ENCODE peak calls at places on chromosomes 1 and 21, in ten cellular contexts. M, G, Q, D, Y, S, N, H, X and L are unnamed samples.

GRCh38 chr1:51664412-51665240 is 47.7 kb downstream of the OSBPL9 start:
- DNase-seq in M (peak; percentile 57), G (no peak), Q (peak; percentile 63), D (no peak), Y (no peak), S (no peak), N (no peak), H (no peak), X (no peak), L (peak; percentile 25)

GRCh38 chr21:45294509-45295291 is 7.0 kb upstream of the POFUT2 start:
- DNase-seq in M (peak; percentile 95), G (peak; percentile 98), Q (peak; percentile 100), D (no peak), Y (no peak), S (peak; percentile 54), N (peak; percentile 83), H (peak; percentile 90), X (peak; percentile 53), L (peak; percentile 99)

GRCh38 chr1:89611721-89612120 is 21.2 kb upstream of the LRRC8C start:
- DNase-seq in M (no peak), G (no peak), Q (no peak), D (no peak), Y (no peak), S (no peak), N (no peak), H (no peak), X (no peak), L (no peak)

GRCh38 chr1:35524106-35524505 is 33.1 kb downstream of the KIAA0319L start:
- DNase-seq in M (no peak), G (no peak), Q (no peak), D (no peak), Y (no peak), S (no peak), N (no peak), H (no peak), X (no peak), L (no peak)

GRCh38 chr1:152112101-152112884 is 3.0 kb downstream of the TCHH start:
- DNase-seq in M (peak; percentile 40), G (no peak), Q (peak; percentile 8), D (no peak), Y (peak; percentile 5), S (no peak), N (no peak), H (no peak), X (no peak), L (peak; percentile 18)

GRCh38 chr1:10911274-10912166 is 100.9 kb upstream of the TARDBP start:
- DNase-seq in M (no peak), G (no peak), Q (no peak), D (no peak), Y (no peak), S (no peak), N (no peak), H (no peak), X (no peak), L (no peak)

GRCh38 chr1:43505077-43505780 is 25.5 kb upstream of the PTPRF start:
- DNase-seq in M (no peak), G (no peak), Q (no peak), D (no peak), Y (no peak), S (no peak), N (no peak), H (peak; percentile 6), X (no peak), L (no peak)

GRCh38 chr1:47692196-47692595 is 254.4 kb downstream of the FOXD2 start:
- DNase-seq in M (no peak), G (no peak), Q (no peak), D (no peak), Y (no peak), S (no peak), N (peak; percentile 31), H (peak; percentile 7), X (no peak), L (no peak)

GRCh38 chr1:110155878-110156522 is 5.7 kb downstream of the SLC6A17 start:
- DNase-seq in M (peak; percentile 55), G (peak; percentile 65), Q (peak; percentile 61), D (no peak), Y (peak; percentile 85), S (peak; percentile 69), N (no peak), H (peak; percentile 56), X (no peak), L (peak; percentile 74)

GRCh38 chr1:27968692-27969091 is 8.9 kb downstream of the XKR8 start:
- DNase-seq in M (peak; percentile 96), G (no peak), Q (peak; percentile 84), D (peak; percentile 75), Y (no peak), S (no peak), N (no peak), H (no peak), X (peak; percentile 13), L (peak; percentile 70)

GRCh38 chr1:202967684-202968281 is 726 bp upstream of the CYB5R1 start:
- DNase-seq in M (no peak), G (no peak), Q (peak; percentile 10), D (no peak), Y (peak; percentile 39), S (no peak), N (no peak), H (no peak), X (no peak), L (no peak)

GRCh38 chr1:180176965-180177364 is 22.3 kb downstream of the QSOX1 start:
- DNase-seq in M (no peak), G (no peak), Q (no peak), D (no peak), Y (no peak), S (no peak), N (peak; percentile 8), H (no peak), X (no peak), L (no peak)

GRCh38 chr1:158969855-158970254 is 38.5 kb downstream of the PYHIN1 start:
- DNase-seq in M (no peak), G (no peak), Q (no peak), D (no peak), Y (no peak), S (no peak), N (no peak), H (no peak), X (no peak), L (no peak)

GRCh38 chr1:35573198-35573775 is at the start of gene TFAP2E:
- DNase-seq in M (no peak), G (no peak), Q (peak; percentile 46), D (peak; percentile 38), Y (peak; percentile 73), S (no peak), N (peak; percentile 65), H (no peak), X (no peak), L (peak; percentile 27)

GRCh38 chr21:35603471-35603870 is 456.9 kb downstream of the SETD4 start:
- DNase-seq in M (no peak), G (no peak), Q (no peak), D (no peak), Y (no peak), S (no peak), N (no peak), H (no peak), X (no peak), L (no peak)

GRCh38 chr1:225655509-225656258 is 2.8 kb upstream of the ENAH start:
- DNase-seq in M (peak; percentile 99), G (peak; percentile 76), Q (peak; percentile 98), D (peak; percentile 88), Y (peak; percentile 4), S (no peak), N (no peak), H (peak; percentile 49), X (peak; percentile 38), L (peak; percentile 98)

GRCh38 chr1:198007011-198007410 is 89.8 kb downstream of the LHX9 start:
- DNase-seq in M (no peak), G (no peak), Q (no peak), D (no peak), Y (no peak), S (no peak), N (no peak), H (no peak), X (no peak), L (no peak)

GRCh38 chr1:147078606-147079399 is 93.5 kb downstream of the PRKAB2 start:
- DNase-seq in M (no peak), G (no peak), Q (no peak), D (no peak), Y (no peak), S (no peak), N (no peak), H (no peak), X (no peak), L (no peak)

GRCh38 chr1:147076442-147076841 is 95.8 kb downstream of the PRKAB2 start:
- DNase-seq in M (no peak), G (no peak), Q (no peak), D (no peak), Y (no peak), S (no peak), N (no peak), H (no peak), X (no peak), L (no peak)

GRCh38 chr1:147077936-147078605 is 94.2 kb downstream of the PRKAB2 start:
- DNase-seq in M (no peak), G (no peak), Q (no peak), D (no peak), Y (no peak), S (no peak), N (no peak), H (no peak), X (no peak), L (no peak)

GRCh38 chr1:147077081-147077480 is 95.2 kb downstream of the PRKAB2 start:
- DNase-seq in M (no peak), G (no peak), Q (no peak), D (no peak), Y (no peak), S (no peak), N (no peak), H (no peak), X (no peak), L (no peak)

GRCh38 chr1:147077523-147077922 is 94.7 kb downstream of the PRKAB2 start:
- DNase-seq in M (no peak), G (no peak), Q (no peak), D (no peak), Y (no peak), S (no peak), N (no peak), H (no peak), X (no peak), L (no peak)
- H3K4me3 ChIP-seq in M (no peak overlapping the region), G (no peak overlapping the region), Q (no peak overlapping the region), D (no peak overlapping the region), Y (no peak overlapping the region), S (no peak overlapping the region), N (peak overlapping the region; percentile 4), H (no peak overlapping the region), X (no peak overlapping the region), L (no peak overlapping the region)

GRCh38 chr1:210416049-210416448 is 87.3 kb downstream of the HHAT start:
- DNase-seq in M (no peak), G (no peak), Q (no peak), D (no peak), Y (no peak), S (no peak), N (no peak), H (no peak), X (no peak), L (no peak)
- TF ChIP-seq CTCF in M (peak; percentile 12), G (no peak), Q (no peak), D (no peak), Y (peak; percentile 16), S (no peak), N (no peak), H (no peak), X (no peak), L (no peak)

GRCh38 chr1:154973344-154974085 is 966 bp upstream of the CKS1B start:
- DNase-seq in M (peak; percentile 98), G (peak; percentile 98), Q (peak; percentile 98), D (peak; percentile 97), Y (peak; percentile 97), S (peak; percentile 99), N (peak; percentile 100), H (peak; percentile 96), X (peak; percentile 92), L (peak; percentile 98)
- H3K4me3 ChIP-seq in M (peak overlapping the region; percentile 83), G (peak overlapping the region; percentile 68), Q (peak overlapping the region; percentile 71), D (peak overlapping the region; percentile 70), Y (peak overlapping the region; percentile 64), S (peak overlapping the region; percentile 57), N (peak overlapping the region; percentile 73), H (peak overlapping the region; percentile 84), X (peak overlapping the region; percentile 74), L (peak overlapping the region; percentile 83)

GRCh38 chr1:98981917-98982513 is 22.6 kb downstream of the PLPPR5 start:
- DNase-seq in M (peak; percentile 13), G (no peak), Q (peak; percentile 54), D (no peak), Y (no peak), S (no peak), N (no peak), H (no peak), X (no peak), L (peak; percentile 48)
- TF ChIP-seq CTCF in M (no peak), G (no peak), Q (no peak), D (no peak), Y (no peak), S (no peak), N (no peak), H (no peak), X (no peak), L (no peak)